ENCODE peak calls at places on chromosomes 16 and 17, in six cellular contexts. T, Y, J, I, X and L are unnamed samples.

GRCh38 chr16:74305978-74306784 is 9.6 kb downstream of the PSMD7 start:
- DNase-seq in T (no peak), Y (no peak), J (no peak), I (no peak), X (no peak), L (no peak)

GRCh38 chr17:56159764-56160394 is 6.6 kb downstream of the ANKFN1 start:
- DNase-seq in T (no peak), Y (no peak), J (no peak), I (no peak), X (no peak), L (no peak)

GRCh38 chr17:44543213-44543904 is 13.9 kb upstream of the FZD2 start:
- DNase-seq in T (no peak), Y (no peak), J (no peak), I (no peak), X (no peak), L (no peak)

GRCh38 chr16:10906914-10907756 is 30.1 kb downstream of the CIITA start:
- DNase-seq in T (no peak), Y (no peak), J (no peak), I (no peak), X (no peak), L (no peak)

GRCh38 chr17:8964801-8965393 is 610 bp downstream of the PIK3R5 start:
- DNase-seq in T (no peak), Y (no peak), J (no peak), I (no peak), X (no peak), L (peak)

GRCh38 chr17:51461578-51462004 is 201.2 kb downstream of the UTP18 start:
- DNase-seq in T (no peak), Y (peak), J (peak), I (peak), X (no peak), L (peak)

GRCh38 chr16:85399583-85400284 is 213.4 kb upstream of the GSE1 start:
- DNase-seq in T (no peak), Y (peak), J (peak), I (no peak), X (peak), L (peak)

GRCh38 chr16:70754371-70754770 is 46.6 kb downstream of the VAC14 start:
- DNase-seq in T (no peak), Y (no peak), J (no peak), I (no peak), X (no peak), L (no peak)

GRCh38 chr16:57867000-57867561 is 64.8 kb upstream of the KIFC3 start:
- DNase-seq in T (no peak), Y (no peak), J (no peak), I (no peak), X (no peak), L (no peak)

GRCh38 chr16:70152578-70153302 is 20.8 kb upstream of the CLEC18C start:
- DNase-seq in T (no peak), Y (no peak), J (no peak), I (no peak), X (no peak), L (no peak)

GRCh38 chr16:86033016-86033474 is 134.1 kb downstream of the IRF8 start:
- DNase-seq in T (no peak), Y (no peak), J (no peak), I (no peak), X (peak), L (peak)

GRCh38 chr16:4947722-4948503 is 10.2 kb upstream of the SEC14L5 start:
- DNase-seq in T (no peak), Y (no peak), J (no peak), I (no peak), X (no peak), L (no peak)

GRCh38 chr16:56246051-56246817 is 54.9 kb downstream of the GNAO1 start:
- DNase-seq in T (peak), Y (peak), J (no peak), I (no peak), X (peak), L (no peak)

GRCh38 chr17:71099003-71099710 is 929.8 kb downstream of the KCNJ2 start:
- DNase-seq in T (no peak), Y (no peak), J (no peak), I (no peak), X (no peak), L (no peak)

GRCh38 chr17:8320990-8321389 is 10.9 kb downstream of the ARHGEF15 start:
- DNase-seq in T (no peak), Y (peak), J (no peak), I (peak), X (no peak), L (no peak)

GRCh38 chr16:84059111-84059510 is 16.5 kb upstream of the SLC38A8 start:
- DNase-seq in T (no peak), Y (peak), J (no peak), I (no peak), X (peak), L (no peak)

GRCh38 chr17:70369296-70369855 is 200.0 kb downstream of the KCNJ2 start:
- DNase-seq in T (no peak), Y (no peak), J (no peak), I (no peak), X (no peak), L (no peak)

GRCh38 chr16:72050769-72051464 is 3.4 kb upstream of the HP start:
- DNase-seq in T (no peak), Y (no peak), J (no peak), I (no peak), X (no peak), L (no peak)

GRCh38 chr16:1745181-1745899 is 26.0 kb downstream of the NME3 start:
- DNase-seq in T (no peak), Y (no peak), J (no peak), I (no peak), X (no peak), L (no peak)

GRCh38 chr17:9406046-9406631 is 169.5 kb downstream of the STX8 start:
- DNase-seq in T (no peak), Y (no peak), J (no peak), I (no peak), X (no peak), L (no peak)

GRCh38 chr17:57424777-57425188 is 168.5 kb downstream of the MSI2 start:
- DNase-seq in T (no peak), Y (no peak), J (no peak), I (peak), X (no peak), L (no peak)

GRCh38 chr16:84598391-84598750 is 19.5 kb downstream of the COTL1 start:
- DNase-seq in T (no peak), Y (no peak), J (no peak), I (no peak), X (no peak), L (no peak)

GRCh38 chr16:81786321-81786720 is 7.2 kb downstream of the PLCG2 start:
- DNase-seq in T (no peak), Y (no peak), J (no peak), I (no peak), X (no peak), L (no peak)

GRCh38 chr16:55480228-55480655 is 1.2 kb downstream of the MMP2 start:
- DNase-seq in T (peak), Y (peak), J (peak), I (no peak), X (peak), L (peak)

GRCh38 chr17:6240001-6240400 is 169.8 kb downstream of the WSCD1 start:
- DNase-seq in T (no peak), Y (no peak), J (no peak), I (no peak), X (no peak), L (no peak)

GRCh38 chr16:74936902-74937560 is 47.9 kb downstream of the WDR59 start:
- DNase-seq in T (no peak), Y (no peak), J (no peak), I (no peak), X (no peak), L (no peak)

GRCh38 chr17:33052856-33053255 is 61.2 kb downstream of the SPACA3 start:
- DNase-seq in T (no peak), Y (no peak), J (no peak), I (no peak), X (no peak), L (no peak)

GRCh38 chr16:85234310-85235235 is 122.3 kb upstream of the CIBAR2 start:
- DNase-seq in T (peak), Y (peak), J (peak), I (no peak), X (peak), L (peak)

GRCh38 chr16:53370827-53371226 is 63.4 kb upstream of the RBL2 start:
- DNase-seq in T (no peak), Y (no peak), J (no peak), I (no peak), X (no peak), L (no peak)

GRCh38 chr16:12802661-12803060 is 1.0 kb downstream of the CPPED1 start:
- DNase-seq in T (no peak), Y (no peak), J (no peak), I (no peak), X (no peak), L (no peak)

GRCh38 chr17:67431210-67432015 is 54.3 kb downstream of the PITPNC1 start:
- DNase-seq in T (no peak), Y (no peak), J (no peak), I (peak), X (no peak), L (no peak)
- H3K27ac ChIP-seq in T (no peak), Y (peak), J (peak), I (peak), X (no peak), L (no peak)

GRCh38 chr17:82097187-82097918 is 683 bp downstream of the FASN start:
- DNase-seq in T (no peak), Y (peak), J (no peak), I (no peak), X (no peak), L (peak)

GRCh38 chr17:82100502-82101298 is 2.7 kb upstream of the FASN start:
- DNase-seq in T (no peak), Y (no peak), J (no peak), I (no peak), X (no peak), L (no peak)

GRCh38 chr17:82097919-82098168 is 192 bp downstream of the FASN start:
- DNase-seq in T (no peak), Y (no peak), J (no peak), I (no peak), X (no peak), L (no peak)

GRCh38 chr17:82098169-82098938 is at the start of gene FASN:
- DNase-seq in T (peak), Y (peak), J (peak), I (peak), X (peak), L (peak)

GRCh38 chr17:82098939-82099765 is 1.1 kb upstream of the FASN start:
- DNase-seq in T (no peak), Y (no peak), J (no peak), I (no peak), X (no peak), L (no peak)
- TF ChIP-seq POLR2A in T (no peak), Y (no peak), J (no peak), I (no peak), X (no peak), L (no peak)

DNA sequence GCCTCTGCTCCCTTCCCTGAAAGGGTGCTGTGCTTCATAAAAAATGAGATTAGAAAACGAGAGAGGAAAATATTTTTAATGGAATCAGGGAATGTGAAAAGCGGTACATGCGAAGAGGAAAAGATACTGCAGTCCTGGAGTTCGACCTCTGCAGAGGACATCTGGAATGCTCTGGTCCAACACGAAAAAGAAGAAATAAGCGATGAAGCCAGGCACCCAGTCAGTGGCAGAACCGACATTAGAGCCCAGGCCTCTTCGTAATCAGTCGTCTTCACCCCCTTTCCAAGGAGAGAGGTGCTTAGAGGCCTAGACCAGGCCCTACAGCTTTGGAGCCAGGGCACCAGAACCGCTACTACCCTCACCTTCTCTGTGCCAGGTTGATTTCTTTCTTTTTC is 459 bp upstream of the MARCHF10 start:
- DNase-seq in T (no peak), Y (no peak), J (no peak), I (no peak), X (no peak), L (no peak)
- H3K27ac ChIP-seq in T (no peak), Y (peak), J (no peak), I (no peak), X (no peak), L (no peak)

GRCh38 chr17:75904749-75905521 is at the start of gene MRPL38:
- DNase-seq in T (peak), Y (peak), J (peak), I (peak), X (peak), L (peak)
- TF ChIP-seq POLR2A in T (peak), Y (no peak), J (peak), I (peak), X (peak), L (peak)

GRCh38 chr17:81222906-81223757 is at the start of gene CEP131:
- DNase-seq in T (peak), Y (peak), J (peak), I (peak), X (peak), L (peak)

GRCh38 chr17:81221371-81221841 is 1.4 kb downstream of the CEP131 start:
- DNase-seq in T (no peak), Y (no peak), J (no peak), I (no peak), X (no peak), L (no peak)

GRCh38 chr17:81223758-81224122 is 975 bp upstream of the CEP131 start:
- DNase-seq in T (no peak), Y (peak), J (no peak), I (no peak), X (no peak), L (no peak)

GRCh38 chr17:81221842-81222619 is 734 bp downstream of the CEP131 start:
- DNase-seq in T (no peak), Y (no peak), J (no peak), I (no peak), X (no peak), L (no peak)

DNA sequence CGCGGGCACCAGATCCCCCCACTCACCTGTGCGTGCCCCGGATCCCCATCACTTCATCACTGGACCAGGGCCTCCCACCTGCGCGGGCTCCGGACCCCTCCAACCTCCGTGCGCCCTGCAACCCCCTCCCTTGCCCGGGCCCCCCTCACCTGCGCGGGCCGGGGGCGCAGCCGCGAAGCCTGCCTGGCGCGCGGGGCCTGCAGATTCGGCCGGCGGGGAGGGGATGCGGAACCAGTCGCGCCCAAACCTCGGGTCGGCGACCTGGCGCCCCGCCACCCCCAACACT is 202 bp downstream of the CEP131 start:
- DNase-seq in T (no peak), Y (no peak), J (no peak), I (no peak), X (no peak), L (no peak)
- H3K27ac ChIP-seq in T (no peak), Y (no peak), J (no peak), I (peak), X (peak), L (no peak)